ENCODE peak calls at places on chromosomes 12 and 14, in seven cellular contexts. I, T, W, O, E, B and P are unnamed samples.

GRCh38 chr14:61472025-61472672 is 150.8 kb downstream of the PRKCH start:
- DNase-seq in I (peak), B (peak), T (peak), W (no peak), E (no peak), O (peak), P (no peak)

GRCh38 chr14:74882103-74882920 is 596 bp downstream of the DLST start:
- DNase-seq in W (no peak), O (peak), E (no peak), I (peak), B (peak), T (peak), P (no peak)

GRCh38 chr12:26010293-26010821 is 51.9 kb downstream of the RASSF8 start:
- DNase-seq in B (no peak), E (no peak), I (no peak), O (no peak), W (no peak), T (peak), P (no peak)

GRCh38 chr12:116690016-116690709 is 47.7 kb downstream of the SPRING1 start:
- DNase-seq in B (no peak), T (no peak), O (no peak), I (no peak), W (no peak), E (no peak), P (no peak)

GRCh38 chr12:115108129-115109100 is 424.4 kb upstream of the TBX3 start:
- DNase-seq in T (no peak), O (no peak), W (no peak), B (no peak), I (no peak), E (no peak), P (no peak)

GRCh38 chr14:24277606-24278321 is 6.4 kb upstream of the RABGGTA start:
- DNase-seq in E (no peak), O (peak), W (no peak), T (no peak), I (peak), B (no peak), P (no peak)

GRCh38 chr14:64915797-64916196 is 1.5 kb downstream of the CHURC1 start:
- DNase-seq in B (no peak), T (no peak), I (no peak), W (no peak), O (peak), E (no peak), P (no peak)

GRCh38 chr14:76715102-76715926 is 46.0 kb upstream of the VASH1 start:
- DNase-seq in O (no peak), B (no peak), I (no peak), E (no peak), W (no peak), T (peak), P (no peak)

GRCh38 chr14:55092326-55092725 is 36.7 kb upstream of the LGALS3 start:
- DNase-seq in T (no peak), B (peak), O (no peak), W (no peak), E (no peak), I (no peak), P (no peak)

GRCh38 chr12:104370989-104371870 is 67.7 kb downstream of the EID3 start:
- DNase-seq in O (peak), I (no peak), T (peak), W (no peak), B (peak), E (peak), P (peak)

GRCh38 chr14:24213866-24214652 is 771 bp upstream of the CHMP4A start:
- DNase-seq in T (no peak), E (no peak), B (no peak), I (no peak), W (no peak), O (no peak), P (no peak)

GRCh38 chr12:12384601-12385321 is 27.9 kb downstream of the BORCS5 start:
- DNase-seq in B (no peak), O (no peak), W (no peak), E (peak), I (no peak), T (no peak), P (peak)

GRCh38 chr14:64417042-64417770 is 29.1 kb downstream of the MTHFD1 start:
- DNase-seq in T (no peak), B (peak), O (peak), I (no peak), E (no peak), W (no peak), P (no peak)

GRCh38 chr12:10214877-10215267 is 2.2 kb downstream of the GABARAPL1 start:
- DNase-seq in B (no peak), T (no peak), O (no peak), E (no peak), I (no peak), W (no peak), P (no peak)

GRCh38 chr12:111692575-111693210 is 6.8 kb downstream of the ACAD10 start:
- DNase-seq in I (no peak), T (peak), E (peak), O (peak), W (no peak), B (peak), P (no peak)

GRCh38 chr14:89869606-89870005 is 84.9 kb downstream of the EFCAB11 start:
- DNase-seq in O (no peak), E (no peak), B (no peak), W (no peak), I (no peak), T (no peak), P (no peak)

GRCh38 chr14:96042218-96042930 is 3.2 kb downstream of the C14orf132 start:
- DNase-seq in B (peak), I (no peak), W (no peak), E (no peak), T (no peak), O (peak), P (no peak)

GRCh38 chr12:69475237-69475984 is 5.2 kb downstream of the FRS2 start:
- DNase-seq in T (no peak), E (no peak), W (no peak), I (no peak), O (peak), B (peak), P (no peak)

GRCh38 chr12:64098709-64099354 is 123.3 kb downstream of the KICS2 start:
- DNase-seq in O (peak), T (no peak), E (no peak), I (no peak), B (peak), W (no peak), P (no peak)

GRCh38 chr14:70555890-70556289 is 21.1 kb upstream of the ADAM20 start:
- DNase-seq in B (peak), W (no peak), O (peak), I (no peak), E (no peak), T (peak), P (no peak)

GRCh38 chr12:132279184-132279889 is 50.1 kb downstream of the GALNT9 start:
- DNase-seq in T (no peak), W (no peak), E (no peak), B (no peak), O (no peak), I (no peak), P (no peak)

GRCh38 chr14:22837750-22838538 is 1.6 kb downstream of the MMP14 start:
- DNase-seq in W (no peak), T (peak), O (peak), B (peak), I (no peak), E (no peak), P (no peak)

GRCh38 chr14:94548999-94549985 is 11.9 kb upstream of the SERPINA4 start:
- DNase-seq in E (peak), O (peak), T (peak), I (peak), W (no peak), B (peak), P (no peak)

GRCh38 chr12:67006612-67007011 is 262.5 kb upstream of the CAND1 start:
- DNase-seq in B (no peak), E (no peak), T (no peak), I (no peak), O (no peak), W (no peak), P (no peak)

GRCh38 chr12:74148849-74149248 is 388.8 kb upstream of the ATXN7L3B start:
- DNase-seq in O (no peak), E (no peak), W (no peak), B (no peak), I (no peak), T (no peak), P (no peak)